ENCODE peak calls at places on chromosomes 7 and 10, in four cellular contexts. F, H, L and E are unnamed samples.

GRCh38 chr10:101267776-101268175 is 38.5 kb upstream of the LBX1 start:
- DNase-seq in L (no peak), H (no peak), F (no peak), E (no peak)

GRCh38 chr7:16649196-16649595 is 3.2 kb downstream of the BZW2 start:
- DNase-seq in F (no peak), L (no peak), H (no peak), E (no peak)

GRCh38 chr10:57336339-57336738 is 931.4 kb downstream of the IPMK start:
- DNase-seq in L (no peak), F (no peak), H (no peak), E (no peak)

GRCh38 chr7:130962109-130962508 is 228.1 kb upstream of the KLF14 start:
- DNase-seq in H (no peak), F (no peak), L (no peak), E (no peak)

GRCh38 chr10:10642741-10643280 is 374.9 kb upstream of the CELF2 start:
- DNase-seq in H (peak), L (no peak), F (peak), E (no peak)

GRCh38 chr10:50621981-50622496 is 1.7 kb downstream of the SGMS1 start:
- DNase-seq in H (peak), L (peak), F (peak), E (peak)

GRCh38 chr10:84401838-84402611 is 73.6 kb downstream of the CCSER2 start:
- DNase-seq in F (no peak), L (no peak), H (no peak), E (no peak)

GRCh38 chr10:25696013-25696708 is 237.9 kb upstream of the MYO3A start:
- DNase-seq in F (no peak), H (no peak), L (peak), E (no peak)

GRCh38 chr10:62183442-62183841 is 85.2 kb downstream of the RTKN2 start:
- DNase-seq in F (no peak), H (no peak), L (no peak), E (no peak)

GRCh38 chr7:87316846-87317545 is 28.5 kb upstream of the CROT start:
- DNase-seq in H (peak), L (no peak), F (no peak), E (no peak)

GRCh38 chr7:926061-927030 is 28.1 kb downstream of the ADAP1 start:
- DNase-seq in L (peak), H (no peak), F (peak), E (no peak)

GRCh38 chr7:94440460-94441039 is 45.9 kb downstream of the COL1A2 start:
- DNase-seq in H (no peak), F (no peak), L (no peak), E (no peak)

GRCh38 chr7:156732091-156732621 is 91.6 kb downstream of the RNF32 start:
- DNase-seq in F (no peak), L (no peak), H (no peak), E (no peak)

GRCh38 chr7:41698726-41699125 is 4.2 kb downstream of the INHBA start:
- DNase-seq in H (peak), F (no peak), L (no peak), E (no peak)

GRCh38 chr10:59107147-59107546 is 69.3 kb upstream of the PHYHIPL start:
- DNase-seq in H (no peak), L (no peak), F (no peak), E (no peak)

GRCh38 chr7:98236366-98237185 is 15.5 kb downstream of the TECPR1 start:
- DNase-seq in F (no peak), H (no peak), L (no peak), E (no peak)

GRCh38 chr10:5873515-5873995 is 16.1 kb downstream of the ANKRD16 start:
- DNase-seq in H (peak), L (peak), F (peak), E (peak)

GRCh38 chr7:149014309-149014708 is 14.0 kb downstream of the PDIA4 start:
- DNase-seq in H (no peak), L (no peak), F (no peak), E (no peak)

GRCh38 chr10:78770167-78771090 is 298.3 kb upstream of the ZMIZ1 start:
- DNase-seq in F (no peak), L (no peak), H (no peak), E (no peak)

GRCh38 chr7:134766779-134767566 is 12.5 kb upstream of the CALD1 start:
- DNase-seq in F (no peak), L (no peak), H (peak), E (no peak)

GRCh38 chr7:55939514-55940123 is 12.1 kb upstream of the MRPS17 start:
- DNase-seq in H (no peak), F (no peak), L (no peak), E (no peak)

GRCh38 chr7:491958-492713 is 27.5 kb downstream of the PDGFA start:
- DNase-seq in F (no peak), L (no peak), H (no peak), E (no peak)

GRCh38 chr10:81876253-81876731 is 1.3 kb downstream of the NRG3 start:
- DNase-seq in F (no peak), H (no peak), L (no peak), E (no peak)

GRCh38 chr10:30063098-30063497 is 3.7 kb upstream of the JCAD start:
- DNase-seq in H (peak), F (no peak), L (no peak), E (peak)

GRCh38 chr10:56116684-56117083 is 244.4 kb downstream of the ZWINT start:
- DNase-seq in L (no peak), F (no peak), H (no peak), E (no peak)

GRCh38 chr10:63252095-63252762 is 119.1 kb downstream of the NRBF2 start:
- DNase-seq in H (no peak), L (no peak), F (no peak), E (no peak)

GRCh38 chr7:132574281-132574680 is 2.0 kb downstream of the PLXNA4 start:
- DNase-seq in F (no peak), L (no peak), H (no peak), E (no peak)

GRCh38 chr10:6721964-6722615 is 142.0 kb upstream of the PRKCQ start:
- DNase-seq in H (peak), F (no peak), L (no peak), E (peak)

GRCh38 chr10:126903646-126904360 is 1.4 kb upstream of the DOCK1 start:
- DNase-seq in F (no peak), L (peak), H (no peak), E (no peak)

GRCh38 chr10:20922461-20922860 is 25.4 kb upstream of the NEBL start:
- DNase-seq in L (no peak), F (no peak), H (no peak), E (no peak)

GRCh38 chr7:39954694-39955093 is 4.6 kb downstream of the CDK13 start:
- DNase-seq in F (no peak), H (no peak), L (no peak), E (no peak)

GRCh38 chr10:86958831-86959736 is 685 bp downstream of the SNCG start:
- DNase-seq in F (no peak), L (peak), H (peak), E (no peak)

GRCh38 chr10:86960863-86961434 is 2.5 kb downstream of the SNCG start:
- DNase-seq in H (no peak), L (peak), F (no peak), E (no peak)

GRCh38 chr10:86958109-86958830 is at the start of gene SNCG:
- DNase-seq in H (no peak), F (no peak), L (no peak), E (no peak)

GRCh38 chr10:86960003-86960862 is 1.8 kb downstream of the SNCG start:
- DNase-seq in L (peak), F (peak), H (peak), E (no peak)

DNA sequence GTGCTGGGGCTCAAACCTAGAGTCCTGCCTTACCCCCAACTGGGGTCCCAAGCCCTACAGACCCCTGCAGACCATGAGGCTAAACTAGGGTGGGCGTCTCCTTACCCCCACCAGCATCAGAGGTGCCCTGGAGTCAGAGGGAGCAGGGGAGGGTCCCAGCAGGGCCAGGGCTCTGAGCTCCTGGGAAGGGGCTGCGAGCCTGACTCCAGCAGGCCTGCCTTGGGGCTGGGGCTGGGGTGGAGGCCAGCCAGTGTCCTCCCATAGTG is 1.3 kb downstream of the SNCG start:
- DNase-seq in F (no peak), L (peak), H (no peak), E (no peak)
- H3K4me3 ChIP-seq in F (peak), L (no peak), H (no peak), E (no peak)

DNA sequence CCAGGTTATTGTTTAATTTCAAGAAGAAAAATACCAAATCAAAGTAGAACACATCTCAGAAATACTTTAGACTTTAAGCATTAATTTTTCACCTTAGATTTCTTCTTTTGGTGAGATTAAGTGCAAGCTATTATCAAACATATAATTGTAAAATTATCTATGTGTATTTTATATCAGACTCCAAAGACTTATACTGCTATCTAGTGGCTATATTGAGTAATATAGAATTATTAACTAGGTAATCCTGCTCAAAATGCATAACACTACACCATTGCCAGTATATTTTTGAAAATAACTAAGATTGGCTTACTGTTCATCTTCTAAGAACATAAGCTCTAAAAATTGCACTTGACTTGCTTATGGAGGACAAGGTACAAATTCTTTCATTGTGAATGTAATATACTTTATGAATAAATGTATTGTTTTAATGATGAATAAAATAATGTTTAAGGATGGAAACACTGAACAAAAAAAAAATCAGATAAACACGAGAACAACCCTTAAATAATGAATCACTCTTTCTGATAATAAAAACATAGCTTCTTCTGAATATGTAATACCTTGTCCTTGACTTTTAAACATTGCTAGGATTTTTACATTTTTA is 86.7 kb upstream of the GNAI1 start:
- DNase-seq in F (no peak), L (no peak), H (peak), E (no peak)
- TF ChIP-seq CTCF in F (no peak), L (no peak), H (peak), E (no peak)

DNA sequence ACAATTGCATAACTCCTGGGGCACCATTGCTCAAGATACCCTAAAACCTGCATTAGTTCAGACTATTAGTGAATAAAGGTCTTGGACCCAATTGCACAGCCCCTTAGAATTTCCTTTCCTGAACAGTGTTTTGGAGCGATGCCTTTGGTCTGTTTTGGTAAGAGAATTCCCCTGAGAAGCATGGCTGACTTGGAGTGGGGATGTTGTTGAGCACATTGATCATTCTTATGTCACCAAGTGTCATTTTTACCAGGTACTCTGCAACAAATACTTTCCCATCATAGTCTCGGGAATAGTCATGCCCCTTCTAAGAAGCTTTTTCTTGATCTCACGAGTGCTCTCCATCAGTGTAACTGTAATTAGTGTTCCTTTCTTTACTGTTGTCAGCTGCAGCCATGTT is 229.7 kb downstream of the GFRA1 start:
- DNase-seq in H (no peak), L (no peak), F (no peak), E (no peak)
- H3K4me3 ChIP-seq in H (no peak), L (no peak), F (no peak), E (no peak)

DNA sequence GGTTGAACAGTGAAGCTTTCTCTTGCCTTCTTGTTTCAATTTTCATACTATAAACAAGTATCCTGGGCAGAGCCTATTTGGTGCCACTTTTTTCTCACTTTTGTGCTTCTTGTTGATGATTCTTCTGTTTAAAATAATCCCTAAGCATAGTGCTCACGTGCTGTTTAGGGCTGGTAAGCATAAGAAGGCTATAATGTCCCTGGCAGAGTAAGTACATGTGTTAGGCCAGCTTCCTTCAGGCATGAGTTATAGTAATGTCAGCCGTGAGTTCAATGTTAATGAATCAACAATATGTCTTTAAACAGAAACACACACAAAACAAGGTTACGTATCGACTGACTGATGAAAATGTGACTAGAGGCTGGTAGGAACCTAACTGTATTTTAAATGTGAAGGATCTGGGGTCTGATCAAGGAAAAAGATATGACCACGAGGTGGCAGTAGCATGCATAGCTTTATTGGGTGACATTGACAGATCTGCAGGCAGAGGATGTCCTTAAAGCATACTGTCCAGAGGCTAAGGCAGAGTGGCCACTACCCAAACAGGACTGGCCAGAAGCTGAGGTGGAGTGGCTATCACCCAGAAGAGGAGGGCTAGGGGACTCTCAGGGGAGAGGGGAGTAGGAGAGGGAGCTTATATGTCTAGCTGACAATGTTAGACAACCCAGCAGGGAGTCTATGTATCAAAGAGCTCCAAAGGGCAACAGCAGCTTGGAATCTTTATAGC is 113.7 kb downstream of the BRAF start:
- DNase-seq in H (peak), F (peak), L (no peak), E (peak)
- TF ChIP-seq CTCF in H (peak), F (peak), L (peak), E (peak)

GRCh38 chr10:11663763-11664555 is 52.5 kb upstream of the USP6NL start:
- DNase-seq in F (no peak), L (no peak), H (no peak), E (no peak)

GRCh38 chr10:11655839-11656238 is 44.4 kb upstream of the USP6NL start:
- DNase-seq in F (no peak), L (no peak), H (peak), E (no peak)

GRCh38 chr10:11658801-11659368 is 47.4 kb upstream of the USP6NL start:
- DNase-seq in H (no peak), L (peak), F (no peak), E (no peak)

GRCh38 chr10:11661441-11661840 is 50.0 kb upstream of the USP6NL start:
- DNase-seq in F (no peak), H (no peak), L (peak), E (no peak)
- H3K4me3 ChIP-seq in F (no peak), H (no peak), L (no peak), E (no peak)

GRCh38 chr10:14024349-14025202 is 306.1 kb downstream of the FRMD4A start:
- DNase-seq in L (peak), H (no peak), F (no peak), E (no peak)

GRCh38 chr10:14023612-14024348 is 306.9 kb downstream of the FRMD4A start:
- DNase-seq in L (no peak), F (no peak), H (no peak), E (no peak)

GRCh38 chr10:14022954-14023353 is 307.8 kb downstream of the FRMD4A start:
- DNase-seq in H (peak), L (peak), F (no peak), E (no peak)

GRCh38 chr10:14019983-14020668 is 310.6 kb downstream of the FRMD4A start:
- DNase-seq in L (peak), H (no peak), F (no peak), E (no peak)

DNA sequence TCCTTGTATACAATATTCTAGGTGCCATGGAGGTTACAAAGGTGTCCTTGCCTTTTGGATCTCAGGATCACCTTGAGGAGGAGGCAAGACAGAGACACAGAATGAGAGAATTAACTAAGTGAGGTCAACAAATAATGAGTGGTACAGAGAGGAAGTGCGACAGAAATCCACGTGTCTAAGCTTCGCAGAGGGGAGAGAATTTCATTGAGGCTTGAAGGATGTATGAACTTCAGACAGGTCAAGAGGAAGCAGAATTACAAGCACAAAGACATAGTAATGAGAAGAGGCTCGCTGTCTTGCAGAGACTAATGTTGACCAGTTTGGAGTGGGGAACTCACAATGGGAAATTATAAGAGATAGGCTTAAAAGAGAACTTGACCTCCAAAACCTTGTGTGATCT is 308.7 kb downstream of the FRMD4A start:
- DNase-seq in F (no peak), L (no peak), H (no peak), E (no peak)
- TF ChIP-seq CTCF in F (no peak), L (no peak), H (no peak), E (no peak)

DNA sequence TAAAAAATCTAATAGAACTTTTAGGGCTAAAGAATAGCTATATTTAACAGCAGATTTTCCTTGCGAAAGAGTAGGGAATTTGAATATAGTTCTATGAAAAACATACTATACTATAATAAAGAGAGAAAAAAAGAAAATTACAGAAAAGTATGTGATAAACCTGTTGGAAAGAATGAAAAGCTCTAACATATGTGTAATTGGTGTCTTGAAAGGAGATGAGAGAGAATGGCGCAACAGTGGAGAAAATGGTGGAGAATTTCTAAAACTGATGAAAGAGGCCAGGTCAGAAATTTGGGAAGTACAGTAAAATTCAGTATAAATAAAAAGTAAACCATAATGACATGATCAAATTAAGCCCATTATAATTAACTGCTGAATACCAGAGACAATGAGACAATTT is 20.8 kb upstream of the CACNA2D1 start:
- DNase-seq in L (no peak), F (no peak), H (no peak), E (no peak)
- H3K4me3 ChIP-seq in L (no peak), F (no peak), H (no peak), E (no peak)

GRCh38 chr7:25391295-25391861 is 163.1 kb upstream of the NPVF start:
- DNase-seq in L (no peak), H (peak), F (no peak), E (no peak)

GRCh38 chr7:25388681-25389080 is 160.4 kb upstream of the NPVF start:
- DNase-seq in H (no peak), L (no peak), F (no peak), E (no peak)

GRCh38 chr7:25386311-25386744 is 158.0 kb upstream of the NPVF start:
- DNase-seq in F (no peak), H (no peak), L (no peak), E (no peak)

GRCh38 chr7:25392571-25393338 is 164.5 kb upstream of the NPVF start:
- DNase-seq in L (no peak), H (peak), F (no peak), E (no peak)

GRCh38 chr7:25389489-25390106 is 161.3 kb upstream of the NPVF start:
- DNase-seq in F (no peak), L (no peak), H (peak), E (peak)
- TF ChIP-seq CTCF in F (no peak), L (no peak), H (peak), E (peak)

GRCh38 chr10:124223001-124223710 is 129.8 kb upstream of the CHST15 start:
- DNase-seq in H (no peak), F (no peak), L (peak), E (no peak)
- H3K4me3 ChIP-seq in H (no peak), F (no peak), L (no peak), E (no peak)